ENCODE peak calls at places on chromosomes 2 and 18, in five cellular contexts. O, D, B, I and J are unnamed samples.

GRCh38 chr2:219475278-219475677 is 23.4 kb upstream of the GMPPA start:
- DNase-seq in O (no peak), D (no peak), B (no peak), I (no peak), J (no peak)

GRCh38 chr2:233252227-233252626 is 754 bp downstream of the ATG16L1 start:
- DNase-seq in O (no peak), D (no peak), B (no peak), I (no peak), J (no peak)

GRCh38 chr2:46989491-46990230 is 74.1 kb upstream of the MCFD2 start:
- DNase-seq in O (no peak), D (no peak), B (no peak), I (no peak), J (no peak)

GRCh38 chr2:149329068-149329467 is 1.3 kb upstream of the LYPD6 start:
- DNase-seq in O (no peak), D (no peak), B (no peak), I (no peak), J (no peak)

GRCh38 chr2:239385096-239386000 is 15.5 kb downstream of the HDAC4 start:
- DNase-seq in O (no peak), D (no peak), B (no peak), I (no peak), J (no peak)

GRCh38 chr2:64698668-64699444 is 45.1 kb upstream of the SERTAD2 start:
- DNase-seq in O (peak), D (no peak), B (peak), I (peak), J (peak)

GRCh38 chr18:68489018-68489792 is 225.7 kb downstream of the TMX3 start:
- DNase-seq in O (no peak), D (no peak), B (no peak), I (no peak), J (no peak)

GRCh38 chr2:68918497-68918896 is 34.2 kb downstream of the GKN2 start:
- DNase-seq in O (no peak), D (no peak), B (no peak), I (peak), J (no peak)

GRCh38 chr18:11937874-11938478 is 29.9 kb upstream of the MPPE1 start:
- DNase-seq in O (no peak), D (peak), B (peak), I (peak), J (peak)

GRCh38 chr2:233674995-233675394 is 3.3 kb downstream of the UGT1A9 start:
- DNase-seq in O (no peak), D (no peak), B (no peak), I (no peak), J (no peak)

GRCh38 chr2:3196716-3197115 is 180.9 kb downstream of the EIPR1 start:
- DNase-seq in O (no peak), D (no peak), B (no peak), I (no peak), J (no peak)

GRCh38 chr2:58182527-58182926 is 58.6 kb downstream of the FANCL start:
- DNase-seq in O (no peak), D (no peak), B (no peak), I (peak), J (no peak)

GRCh38 chr2:204613635-204614034 is 68.4 kb downstream of the PARD3B start:
- DNase-seq in O (no peak), D (no peak), B (no peak), I (no peak), J (no peak)

GRCh38 chr2:222440670-222441422 is 16.5 kb downstream of the SGPP2 start:
- DNase-seq in O (peak), D (no peak), B (no peak), I (peak), J (peak)

GRCh38 chr2:189347540-189347939 is 93.7 kb upstream of the WDR75 start:
- DNase-seq in O (peak), D (no peak), B (peak), I (peak), J (peak)

GRCh38 chr2:173339807-173340206 is 14.9 kb upstream of the CDCA7 start:
- DNase-seq in O (no peak), D (no peak), B (no peak), I (no peak), J (no peak)

GRCh38 chr2:149598014-149598395 is 10.4 kb upstream of the MMADHC start:
- DNase-seq in O (no peak), D (no peak), B (no peak), I (peak), J (no peak)

GRCh38 chr2:28233070-28233718 is 159.5 kb upstream of the FOSL2 start:
- DNase-seq in O (peak), D (no peak), B (no peak), I (peak), J (peak)

GRCh38 chr2:103172821-103173220 is 411.0 kb downstream of the TMEM182 start:
- DNase-seq in O (no peak), D (no peak), B (no peak), I (no peak), J (no peak)